ENCODE peak calls at places on chromosome 4, in eight cellular contexts. N, S, Z, M, Y, R, V and J are unnamed samples.

GRCh38 chr4:152427971-152428370 is 107.9 kb downstream of the FBXW7 start:
- DNase-seq in V (no peak), Z (no peak), S (no peak), N (no peak), M (no peak), Y (no peak), R (no peak), J (no peak)

GRCh38 chr4:81466841-81467671 is 4.7 kb downstream of the RASGEF1B start:
- DNase-seq in Z (no peak), V (peak), M (no peak), N (peak), R (peak), Y (peak), S (peak), J (peak)

GRCh38 chr4:7571736-7572135 is 137.0 kb upstream of the PSAPL1 start:
- DNase-seq in R (no peak), Z (no peak), M (no peak), Y (no peak), N (no peak), V (no peak), S (no peak), J (no peak)

GRCh38 chr4:113761682-113762060 is at the start of gene CAMK2D:
- DNase-seq in S (peak), V (peak), M (peak), Z (peak), R (peak), N (peak), Y (peak), J (peak)

GRCh38 chr4:83115000-83115399 is 471 bp upstream of the PLAC8 start:
- DNase-seq in V (no peak), M (no peak), Z (no peak), S (peak), R (no peak), N (no peak), Y (no peak), J (peak)

GRCh38 chr4:106450249-106450648 is 81.7 kb upstream of the GIMD1 start:
- DNase-seq in S (peak), M (no peak), Z (no peak), V (no peak), Y (no peak), R (no peak), N (no peak), J (peak)

GRCh38 chr4:113336556-113336955 is 287.1 kb downstream of the ANK2 start:
- DNase-seq in V (no peak), S (no peak), Y (no peak), Z (no peak), M (no peak), R (no peak), N (no peak), J (no peak)

GRCh38 chr4:48369248-48369647 is 27.9 kb downstream of the SLAIN2 start:
- DNase-seq in N (no peak), R (no peak), Y (no peak), S (no peak), V (no peak), M (no peak), Z (no peak), J (peak)

GRCh38 chr4:80475781-80476180 is 140.3 kb downstream of the CFAP299 start:
- DNase-seq in Y (no peak), S (no peak), R (no peak), N (no peak), Z (no peak), V (no peak), M (no peak), J (no peak)

GRCh38 chr4:152398060-152398459 is 137.8 kb downstream of the FBXW7 start:
- DNase-seq in R (no peak), S (peak), Z (no peak), N (no peak), V (no peak), Y (no peak), M (no peak), J (peak)

GRCh38 chr4:44415251-44415650 is 33.4 kb downstream of the KCTD8 start:
- DNase-seq in M (no peak), Z (no peak), V (no peak), S (peak), N (no peak), R (no peak), Y (no peak), J (no peak)

GRCh38 chr4:102036619-102037376 is 246.3 kb downstream of the BANK1 start:
- DNase-seq in V (no peak), M (no peak), S (peak), Z (no peak), Y (no peak), R (no peak), N (no peak), J (peak)

GRCh38 chr4:183600189-183600685 is 58.7 kb downstream of the RWDD4 start:
- DNase-seq in R (no peak), S (no peak), V (no peak), Z (no peak), M (no peak), Y (no peak), N (no peak), J (peak)

GRCh38 chr4:42632653-42633382 is 24.1 kb downstream of the ATP8A1 start:
- DNase-seq in S (no peak), V (no peak), M (no peak), Y (no peak), Z (no peak), R (no peak), N (no peak), J (no peak)

GRCh38 chr4:153137677-153138630 is 66.3 kb upstream of the TRIM2 start:
- DNase-seq in M (no peak), R (no peak), Y (no peak), Z (no peak), V (no peak), S (no peak), N (peak), J (no peak)

GRCh38 chr4:94126669-94127068 is 81.0 kb upstream of the SMARCAD1 start:
- DNase-seq in R (no peak), M (no peak), N (no peak), V (no peak), Z (no peak), Y (no peak), S (no peak), J (no peak)

GRCh38 chr4:40194602-40195161 is 2.1 kb upstream of the RHOH start:
- DNase-seq in M (peak), R (no peak), N (no peak), S (peak), Z (no peak), V (no peak), Y (no peak), J (no peak)

GRCh38 chr4:146224331-146224966 is 10.1 kb downstream of the REELD1 start:
- DNase-seq in M (no peak), Z (no peak), R (peak), Y (no peak), V (no peak), S (peak), N (no peak), J (peak)

GRCh38 chr4:93053140-93053539 is 749.4 kb downstream of the GRID2 start:
- DNase-seq in N (no peak), Y (no peak), S (no peak), V (no peak), R (no peak), M (no peak), Z (no peak), J (no peak)

GRCh38 chr4:95155759-95156451 is 392.9 kb downstream of the UNC5C start:
- DNase-seq in N (no peak), Z (peak), Y (no peak), S (peak), R (no peak), M (no peak), V (no peak), J (peak)

GRCh38 chr4:162943263-162943662 is 223.4 kb downstream of the NAF1 start:
- DNase-seq in Z (no peak), R (no peak), N (no peak), S (no peak), M (no peak), Y (no peak), V (no peak), J (no peak)

GRCh38 chr4:47239649-47240048 is 208.3 kb downstream of the GABRB1 start:
- DNase-seq in V (no peak), N (no peak), Z (no peak), Y (no peak), S (no peak), R (no peak), M (no peak), J (no peak)

GRCh38 chr4:40307627-40308497 is 27.3 kb upstream of the CHRNA9 start:
- DNase-seq in M (no peak), V (no peak), N (no peak), R (no peak), Y (peak), Z (no peak), S (no peak), J (no peak)

GRCh38 chr4:182271731-182272525 is 28.7 kb downstream of the TENM3 start:
- DNase-seq in M (no peak), V (no peak), R (no peak), N (no peak), Z (no peak), Y (no peak), S (peak), J (no peak)

GRCh38 chr4:68874507-68874906 is 58.7 kb downstream of the UGT2B10 start:
- DNase-seq in Y (no peak), Z (no peak), M (no peak), V (no peak), N (no peak), R (no peak), S (no peak), J (no peak)

GRCh38 chr4:48665555-48666186 is 114.4 kb downstream of the FRYL start:
- DNase-seq in R (no peak), Z (no peak), N (no peak), V (no peak), M (no peak), Y (no peak), S (no peak), J (no peak)

GRCh38 chr4:146335763-146336412 is 121.5 kb downstream of the REELD1 start:
- DNase-seq in Z (no peak), R (no peak), M (no peak), V (no peak), N (no peak), S (no peak), Y (no peak), J (peak)

GRCh38 chr4:3318561-3319021 is 25.8 kb downstream of the RGS12 start:
- DNase-seq in R (no peak), M (no peak), Y (peak), Z (no peak), S (no peak), V (peak), N (no peak), J (no peak)

GRCh38 chr4:76579596-76580375 is 144.8 kb downstream of the SHROOM3 start:
- DNase-seq in S (no peak), V (no peak), N (no peak), Z (no peak), R (no peak), Y (no peak), M (no peak), J (no peak)

GRCh38 chr4:123709336-123709735 is 312.7 kb downstream of the SPRY1 start:
- DNase-seq in S (no peak), Y (peak), M (no peak), Z (no peak), N (no peak), V (no peak), R (no peak), J (peak)

GRCh38 chr4:150308824-150309472 is 230.7 kb downstream of the DCLK2 start:
- DNase-seq in M (no peak), S (peak), Y (no peak), Z (no peak), N (no peak), R (no peak), V (no peak), J (peak)

GRCh38 chr4:7703669-7704068 is 236.0 kb downstream of the AFAP1 start:
- DNase-seq in V (no peak), R (no peak), Y (no peak), M (no peak), Z (no peak), S (no peak), N (no peak), J (no peak)

GRCh38 chr4:170853422-170854021 is 763.8 kb upstream of the AADAT start:
- DNase-seq in N (peak), M (no peak), V (no peak), S (peak), Z (no peak), R (peak), Y (peak), J (peak)

GRCh38 chr4:55397521-55398321 is 2.0 kb downstream of the TMEM165 start:
- DNase-seq in Y (no peak), N (no peak), V (no peak), Z (peak), M (no peak), R (no peak), S (peak), J (peak)

GRCh38 chr4:153806073-153806472 is 17.2 kb upstream of the SFRP2 start:
- DNase-seq in Z (no peak), V (no peak), S (no peak), M (no peak), R (no peak), Y (no peak), N (no peak), J (no peak)

GRCh38 chr4:108415389-108415788 is 205.0 kb upstream of the RPL34 start:
- DNase-seq in V (no peak), N (no peak), M (no peak), R (no peak), Y (no peak), S (no peak), Z (no peak), J (no peak)
- TF ChIP-seq CTCF in V (no peak), N (no peak), M (no peak), R (no peak), Y (no peak), S (no peak), Z (no peak), J (no peak)

DNA sequence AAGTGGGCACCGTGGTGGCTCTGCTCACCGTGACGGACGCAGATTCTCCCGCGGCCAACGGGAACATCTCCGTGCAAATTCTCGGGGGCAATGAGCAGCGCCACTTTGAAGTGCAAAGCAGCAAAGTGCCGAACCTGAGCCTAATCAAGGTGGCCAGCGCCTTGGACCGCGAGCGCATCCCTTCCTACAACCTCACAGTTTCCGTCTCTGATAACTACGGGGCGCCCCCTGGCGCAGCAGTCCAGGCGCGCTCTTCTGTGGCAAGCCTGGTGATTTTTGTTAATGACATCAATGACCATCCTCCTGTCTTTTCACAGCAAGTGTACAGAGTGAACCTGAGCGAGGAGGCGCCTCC is 2.7 kb downstream of the FAT4 start:
- DNase-seq in V (peak), N (peak), R (peak), Z (no peak), S (peak), Y (peak), M (no peak), J (peak)
- TF ChIP-seq CTCF in V (peak), N (peak), R (peak), Z (peak), S (peak), Y (no peak), M (no peak), J (peak)

DNA sequence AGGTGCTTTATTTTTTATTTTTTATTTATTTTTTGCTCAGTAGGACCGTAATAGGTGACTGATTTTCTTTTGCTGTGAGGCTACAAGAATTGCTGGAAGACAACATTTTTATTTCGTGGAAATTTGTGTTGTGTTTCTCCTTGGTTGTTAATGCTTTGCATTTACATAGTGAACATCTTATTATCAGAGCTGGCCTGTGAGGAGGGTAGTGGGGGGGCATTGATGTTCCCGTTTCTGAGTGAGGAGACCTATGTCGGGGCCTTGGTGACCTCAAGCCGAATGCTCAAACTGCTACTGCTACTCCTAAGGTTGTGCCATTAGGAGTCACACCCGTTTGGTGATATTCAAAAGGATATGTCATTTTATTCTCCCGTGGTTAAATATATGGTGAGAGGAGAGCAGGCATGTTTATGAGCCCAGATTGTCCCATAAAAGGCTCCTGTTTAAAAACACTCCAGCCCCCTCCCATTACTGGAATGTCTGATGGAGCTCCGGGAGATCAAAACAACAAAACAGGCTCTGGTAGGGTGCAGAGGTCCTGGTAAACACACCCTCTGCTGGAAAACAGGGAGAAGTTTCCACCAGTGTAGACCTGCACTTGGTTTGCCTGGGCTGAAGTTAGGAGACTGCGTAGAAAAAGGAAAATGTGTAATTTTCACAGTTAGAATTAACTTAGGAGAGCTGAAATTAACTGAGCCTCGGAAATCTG is 5.6 kb downstream of the PDGFRA start:
- DNase-seq in Y (no peak), V (no peak), R (no peak), N (no peak), M (no peak), Z (no peak), S (peak), J (peak)
- TF ChIP-seq CTCF in Y (no peak), V (no peak), R (no peak), N (peak), M (no peak), Z (peak), S (peak), J (peak)

DNA sequence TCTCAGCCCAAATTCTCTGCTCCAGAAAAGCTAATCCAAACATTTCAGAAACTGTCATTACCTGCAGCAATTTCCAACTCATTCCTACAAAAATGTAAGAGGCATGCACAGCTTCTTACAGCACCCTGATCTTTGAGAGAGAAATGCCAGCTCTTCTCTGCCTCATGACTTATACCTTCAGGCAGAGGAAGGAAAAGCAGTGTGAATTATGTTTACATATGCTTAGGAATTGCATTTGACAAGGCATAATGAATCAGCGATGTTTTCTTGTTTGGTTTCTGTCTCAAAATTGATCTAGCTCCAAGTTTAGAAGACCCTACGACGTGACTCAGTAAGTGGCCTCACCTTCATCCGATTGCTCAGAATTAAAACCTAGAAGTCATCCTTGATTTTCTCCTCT is 21.8 kb upstream of the AGA start:
- DNase-seq in M (no peak), V (no peak), N (no peak), R (no peak), Z (no peak), Y (no peak), S (no peak), J (no peak)
- TF ChIP-seq CTCF in M (no peak), V (no peak), N (no peak), R (no peak), Z (no peak), Y (no peak), S (no peak), J (no peak)

GRCh38 chr4:114782842-114783595 is 184.4 kb downstream of the UGT8 start:
- DNase-seq in N (no peak), S (no peak), V (no peak), Y (no peak), M (no peak), R (no peak), Z (no peak), J (no peak)

GRCh38 chr4:114785570-114785969 is 187.0 kb downstream of the UGT8 start:
- DNase-seq in S (no peak), Y (no peak), N (no peak), M (no peak), V (no peak), Z (no peak), R (no peak), J (no peak)

DNA sequence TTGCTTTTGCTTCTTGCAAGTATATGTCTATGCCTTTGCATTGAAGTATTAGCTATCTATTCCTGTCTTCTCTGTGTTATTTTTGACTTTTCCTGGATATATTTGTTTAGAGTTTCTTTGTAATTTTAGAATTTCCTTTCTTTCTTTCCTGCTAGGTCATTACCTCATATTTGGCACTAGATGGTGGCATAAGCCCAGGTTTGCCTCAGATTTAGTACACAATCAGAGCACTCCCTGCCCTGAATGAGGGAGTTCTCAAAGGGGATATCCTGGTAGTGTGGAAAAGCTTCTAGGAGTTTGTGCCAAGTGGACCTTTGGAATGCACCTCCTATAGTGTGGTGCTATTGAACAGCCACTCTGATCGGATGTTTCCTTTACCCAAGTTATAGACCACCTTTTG is 181.6 kb downstream of the UGT8 start:
- DNase-seq in R (peak), Y (no peak), N (no peak), V (no peak), M (no peak), Z (no peak), S (no peak), J (peak)
- TF ChIP-seq CTCF in R (no peak), Y (peak), N (peak), V (no peak), M (no peak), Z (no peak), S (no peak), J (no peak)